ENCODE peak calls at places on chromosomes 12 and 14, in eight cellular contexts. X, J, C, Q, K, B, I and U are unnamed samples. For H3K9me3, the result is how much of the 10 kb centered on the place peaks cover.

GRCh38 chr14:72975776-72976175 is 49.5 kb downstream of the DCAF4 start:
- DNase-seq in C (no peak), B (no peak), J (no peak), I (no peak), X (peak), K (no peak), Q (no peak), U (no peak)

GRCh38 chr12:106223485-106224391 is 24.1 kb downstream of the CKAP4 start:
- DNase-seq in Q (peak), X (peak), C (peak), I (peak), K (peak), B (peak), J (no peak), U (no peak)

GRCh38 chr14:54927551-54927950 is 24.9 kb upstream of the GCH1 start:
- DNase-seq in I (no peak), J (no peak), K (no peak), B (no peak), C (no peak), Q (no peak), X (no peak), U (no peak)

GRCh38 chr12:12147111-12147510 is 76.4 kb downstream of the BCL2L14 start:
- DNase-seq in B (no peak), X (no peak), C (no peak), J (no peak), K (no peak), Q (no peak), I (no peak), U (peak)

GRCh38 chr14:70666364-70666691 is 24.6 kb downstream of the TTC9 start:
- DNase-seq in K (peak), J (no peak), B (no peak), Q (no peak), I (no peak), C (peak), X (peak), U (peak)

GRCh38 chr12:79127268-79127895 is 262.8 kb downstream of the SYT1 start:
- DNase-seq in X (peak), J (no peak), K (no peak), Q (no peak), C (no peak), B (no peak), I (no peak), U (peak)

GRCh38 chr12:906077-906585 is 43.4 kb downstream of the RAD52 start:
- DNase-seq in X (no peak), C (no peak), I (no peak), J (no peak), K (no peak), B (no peak), Q (no peak), U (no peak)

GRCh38 chr14:58768977-58769376 is 131.2 kb downstream of the DACT1 start:
- DNase-seq in B (no peak), X (no peak), I (no peak), K (no peak), J (no peak), C (no peak), Q (no peak), U (no peak)

GRCh38 chr14:24398943-24399801 is at the start of gene NYNRIN:
- DNase-seq in J (no peak), I (peak), K (no peak), B (no peak), C (peak), X (peak), Q (peak), U (peak)

GRCh38 chr14:94571395-94571794 is 9.8 kb upstream of the SERPINA5 start:
- DNase-seq in J (no peak), B (no peak), I (no peak), C (no peak), X (peak), K (no peak), Q (no peak), U (no peak)

GRCh38 chr12:115597157-115597712 is 680.3 kb downstream of the MED13L start:
- DNase-seq in J (peak), Q (no peak), X (peak), K (no peak), B (no peak), C (no peak), I (no peak), U (peak)

GRCh38 chr14:61477845-61478438 is 156.6 kb downstream of the PRKCH start:
- DNase-seq in Q (no peak), X (peak), C (no peak), I (peak), B (no peak), K (no peak), J (no peak), U (no peak)

GRCh38 chr14:90060965-90061848 is 587 bp upstream of the KCNK13 start:
- DNase-seq in I (no peak), B (no peak), C (no peak), X (peak), K (no peak), J (no peak), Q (peak), U (no peak)

GRCh38 chr12:44875417-44875953 is 630 bp downstream of the NELL2 start:
- DNase-seq in K (peak), C (peak), X (no peak), B (no peak), J (no peak), I (no peak), Q (peak), U (no peak)

GRCh38 chr12:65565601-65566560 is 258.4 kb upstream of the HMGA2 start:
- DNase-seq in K (no peak), C (no peak), B (no peak), X (peak), I (no peak), J (no peak), Q (peak), U (peak)

GRCh38 chr12:129571901-129572494 is 331.8 kb downstream of the TMEM132D start:
- DNase-seq in B (no peak), I (no peak), C (no peak), K (no peak), Q (no peak), X (no peak), J (no peak), U (no peak)

GRCh38 chr14:105092124-105092911 is 27.1 kb upstream of the GPR132 start:
- DNase-seq in Q (peak), B (no peak), C (no peak), I (peak), J (no peak), K (no peak), X (peak), U (no peak)

GRCh38 chr12:124030510-124030909 is 57.5 kb downstream of the ZNF664 start:
- DNase-seq in B (no peak), J (no peak), K (peak), X (peak), C (no peak), I (no peak), Q (peak), U (peak)

GRCh38 chr14:93008381-93008780 is 85.4 kb downstream of the CHGA start:
- DNase-seq in J (no peak), K (no peak), X (peak), C (no peak), B (no peak), I (no peak), Q (no peak), U (peak)

GRCh38 chr12:102797513-102797912 is 119.5 kb downstream of the PAH start:
- DNase-seq in Q (no peak), J (no peak), B (no peak), I (no peak), K (no peak), C (no peak), X (peak), U (no peak)

GRCh38 chr12:8047842-8048241 is 15.3 kb downstream of the FOXJ2 start:
- DNase-seq in K (no peak), J (no peak), Q (no peak), X (no peak), C (no peak), B (no peak), I (no peak), U (no peak)

GRCh38 chr12:8048906-8049305 is 16.4 kb downstream of the FOXJ2 start:
- DNase-seq in K (no peak), I (no peak), B (no peak), J (no peak), X (peak), Q (no peak), C (no peak), U (no peak)

GRCh38 chr12:8050600-8051250 is 15.4 kb downstream of the C3AR1 start:
- DNase-seq in C (no peak), B (no peak), Q (no peak), J (no peak), I (no peak), K (no peak), X (no peak), U (no peak)

GRCh38 chr12:8045952-8046944 is 13.7 kb downstream of the FOXJ2 start:
- DNase-seq in X (peak), J (no peak), Q (peak), K (peak), B (peak), I (peak), C (peak), U (peak)
- H3K4me3 ChIP-seq in X (no peak), J (no peak), Q (no peak), K (no peak), B (no peak), I (no peak), C (no peak), U (no peak)

GRCh38 chr14:19918553-19919264 is 1.7 kb upstream of the OR4K5 start:
- DNase-seq in B (no peak), J (no peak), K (no peak), X (no peak), C (no peak), I (no peak), Q (no peak), U (no peak)
- H3K9me3 ChIP-seq in B (under half), J (under half), K (under half), X (under half), C (under half), I (under half), Q (under half), U (under half)

GRCh38 chr12:56127485-56127887 is 581 bp upstream of the ESYT1 start:
- DNase-seq in Q (no peak), I (no peak), K (no peak), C (peak), X (no peak), J (no peak), B (no peak), U (no peak)

GRCh38 chr12:56128669-56129209 is 672 bp downstream of the ESYT1 start:
- DNase-seq in Q (peak), K (peak), C (no peak), J (no peak), I (peak), B (no peak), X (peak), U (no peak)

GRCh38 chr12:56127888-56128668 is at the start of gene ESYT1:
- DNase-seq in C (peak), X (peak), I (peak), J (peak), Q (peak), K (peak), B (peak), U (peak)

GRCh38 chr12:56129210-56129691 is 1.2 kb downstream of the ESYT1 start:
- DNase-seq in B (peak), I (peak), C (peak), Q (peak), K (peak), J (no peak), X (peak), U (peak)

DNA sequence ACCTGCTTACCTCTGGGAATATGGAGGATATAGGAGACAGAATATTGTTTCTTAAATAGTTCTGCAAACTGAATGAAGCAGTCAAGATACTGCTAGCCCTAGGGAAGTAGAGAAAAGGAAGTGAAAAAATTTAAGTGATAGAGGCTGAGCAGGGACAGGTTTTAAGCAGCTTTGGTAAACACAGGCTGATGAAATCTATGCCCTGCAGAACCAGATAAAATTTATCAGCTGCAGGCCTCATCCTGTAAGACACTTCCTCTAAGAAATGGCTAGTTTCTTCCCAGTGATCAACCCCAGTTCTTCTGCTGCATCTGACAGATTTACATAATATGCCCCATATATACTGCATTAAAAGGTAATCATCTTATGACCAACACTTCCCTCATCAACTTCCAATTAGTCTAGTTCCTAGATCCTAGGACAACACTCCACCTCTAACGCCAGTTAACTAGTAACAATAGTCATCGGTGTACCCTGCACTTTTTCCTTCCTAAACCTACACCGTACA is 1.3 kb upstream of the ESYT1 start:
- DNase-seq in J (no peak), C (no peak), K (no peak), I (no peak), X (no peak), B (no peak), Q (no peak), U (no peak)
- H3K4me3 ChIP-seq in J (no peak), C (no peak), K (no peak), I (no peak), X (peak), B (peak), Q (no peak), U (peak)

GRCh38 chr12:41213648-41214047 is 25.5 kb downstream of the PDZRN4 start:
- DNase-seq in C (no peak), I (no peak), J (no peak), X (no peak), Q (no peak), K (no peak), B (no peak), U (no peak)
- H3K9me3 ChIP-seq in C (under half), I (under half), J (under half), X (under half), Q (under half), K (under half), B (under half), U (under half)

DNA sequence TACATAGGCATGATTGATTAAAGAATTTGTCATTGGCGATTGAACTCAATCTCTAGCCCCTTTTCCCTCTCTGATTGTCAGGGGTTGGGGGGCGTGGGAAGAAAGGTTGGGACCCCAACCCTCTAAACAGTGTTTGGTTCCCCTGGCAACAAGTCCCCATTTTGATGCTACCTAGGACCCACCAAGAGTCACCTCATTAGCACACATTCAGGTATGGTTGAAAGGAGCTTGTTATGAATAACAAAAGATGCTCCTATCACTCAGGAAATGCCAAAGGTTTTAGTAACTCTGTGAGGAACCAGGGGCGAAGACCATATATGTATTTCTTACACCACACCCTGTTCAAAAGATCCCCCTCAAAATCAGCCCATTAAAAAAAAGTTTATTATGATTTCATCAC is 14.3 kb downstream of the RNF212B start:
- DNase-seq in I (no peak), C (no peak), X (no peak), Q (no peak), J (no peak), B (no peak), K (no peak), U (no peak)
- H3K4me3 ChIP-seq in I (no peak), C (no peak), X (no peak), Q (no peak), J (no peak), B (no peak), K (no peak), U (no peak)

GRCh38 chr12:133038310-133038709 is 1.0 kb downstream of the ZNF84 start:
- DNase-seq in C (no peak), K (no peak), X (peak), B (no peak), J (no peak), Q (no peak), I (no peak), U (no peak)
- H3K9me3 ChIP-seq in C (under half), K (half or more), X (under half), B (under half), J (under half), Q (under half), I (under half), U (under half)

DNA sequence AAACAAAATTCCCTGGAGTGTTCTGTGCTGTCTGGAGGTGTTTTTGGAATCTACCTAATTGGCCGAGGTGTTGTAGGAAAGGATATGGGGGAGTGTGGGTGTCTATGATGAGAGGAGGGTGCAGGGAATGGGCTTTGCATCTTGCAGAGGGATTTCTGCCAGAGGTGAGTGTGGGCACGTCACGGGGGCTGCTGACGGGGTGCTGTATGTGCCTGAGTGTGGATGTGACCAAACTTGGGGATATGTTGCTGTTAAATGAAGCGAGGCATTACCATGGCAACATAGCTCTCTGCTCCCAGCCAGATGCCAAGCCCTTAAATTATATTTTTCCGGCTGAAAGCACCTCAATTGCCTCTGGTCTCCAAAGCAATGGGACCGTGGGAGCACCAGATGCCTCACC is 44.3 kb upstream of the SPTLC2 start:
- DNase-seq in B (no peak), J (no peak), K (peak), C (no peak), Q (no peak), X (no peak), I (no peak), U (peak)
- H3K4me3 ChIP-seq in B (no peak), J (no peak), K (no peak), C (no peak), Q (no peak), X (no peak), I (no peak), U (peak)

DNA sequence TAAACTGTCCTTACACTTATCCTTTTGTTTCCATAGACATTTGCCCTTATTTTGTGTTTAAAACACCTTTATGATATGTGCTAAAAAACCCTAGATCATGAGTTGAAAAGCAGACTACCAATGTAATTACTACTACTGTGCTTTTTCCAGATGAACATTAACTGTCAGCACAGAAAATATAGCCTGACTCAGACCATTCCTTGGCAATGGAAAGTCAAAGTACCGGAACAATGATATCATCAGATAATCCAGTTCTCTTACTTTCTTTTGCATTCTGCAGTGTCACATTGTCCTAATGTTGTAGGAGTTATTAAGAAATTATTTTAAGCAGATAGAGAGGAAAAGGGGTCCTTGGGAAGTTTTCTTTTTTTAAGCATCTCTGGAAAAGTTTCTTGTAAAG is 1189.0 kb upstream of the FLRT2 start:
- DNase-seq in J (no peak), X (no peak), K (peak), I (no peak), C (no peak), Q (no peak), B (no peak), U (peak)
- H3K9me3 ChIP-seq in J (under half), X (under half), K (under half), I (under half), C (under half), Q (under half), B (under half), U (under half)

GRCh38 chr14:84806627-84807026 is 723.3 kb upstream of the FLRT2 start:
- DNase-seq in I (no peak), B (no peak), C (no peak), K (no peak), J (peak), Q (no peak), X (no peak), U (peak)
- H3K4me3 ChIP-seq in I (no peak), B (no peak), C (no peak), K (no peak), J (no peak), Q (no peak), X (no peak), U (no peak)